ENCODE peak calls at places on chromosomes 12 and 14, in five cellular contexts. P is CD8-positive, alpha-beta memory T cell; B is LNCaP clone FGC; G is tibial artery; W is GM23248. J is an unnamed sample.

GRCh38 chr12:100868487-100868886 is 73.9 kb downstream of the ANO4 start:
- DNase-seq in P (no peak), B (no peak), G (no peak), W (peak; percentile 86), J (no peak)

GRCh38 chr12:65925626-65926025 is 101.3 kb downstream of the HMGA2 start:
- DNase-seq in P (no peak), B (no peak), G (no peak), W (no peak), J (no peak)

GRCh38 chr14:76324133-76324532 is 51.8 kb upstream of the ESRRB start:
- DNase-seq in P (no peak), B (no peak), G (no peak), W (no peak), J (no peak)

GRCh38 chr12:97167598-97167997 is 260.5 kb downstream of the NEDD1 start:
- DNase-seq in P (no peak), B (no peak), G (no peak), W (peak; percentile 13), J (no peak)

GRCh38 chr14:21072102-21072501 is 2.0 kb downstream of the ARHGEF40 start:
- DNase-seq in P (no peak), B (no peak), G (peak; percentile 64), W (peak; percentile 93), J (no peak)

GRCh38 chr12:46504494-46504893 is 131.9 kb upstream of the SLC38A2 start:
- DNase-seq in P (no peak), B (no peak), G (no peak), W (no peak), J (no peak)

GRCh38 chr12:2691340-2692111 is 103.2 kb upstream of the FKBP4 start:
- DNase-seq in P (peak; percentile 70), B (no peak), G (no peak), W (no peak), J (no peak)

GRCh38 chr12:15701721-15702156 is 87.4 kb downstream of the EPS8 start:
- DNase-seq in P (no peak), B (no peak), G (no peak), W (peak; percentile 80), J (no peak)

GRCh38 chr14:90058876-90059458 is 2.8 kb upstream of the KCNK13 start:
- DNase-seq in P (no peak), B (no peak), G (no peak), W (no peak), J (no peak)

GRCh38 chr14:100680439-100681051 is 46.1 kb upstream of the DLK1 start:
- DNase-seq in P (no peak), B (no peak), G (no peak), W (no peak), J (no peak)

GRCh38 chr12:50951112-50951511 is 1.2 kb upstream of the HIGD1C start:
- DNase-seq in P (no peak), B (no peak), G (no peak), W (no peak), J (no peak)

GRCh38 chr12:91889970-91890369 is 255.7 kb downstream of the BTG1 start:
- DNase-seq in P (no peak), B (no peak), G (no peak), W (no peak), J (no peak)

GRCh38 chr12:57896437-57897201 is 44.7 kb upstream of the ATP23 start:
- DNase-seq in P (no peak), B (no peak), G (peak; percentile 84), W (peak; percentile 77), J (no peak)

GRCh38 chr12:121451931-121452330 is 52.0 kb downstream of the RNF34 start:
- DNase-seq in P (no peak), B (no peak), G (no peak), W (peak; percentile 62), J (no peak)

GRCh38 chr12:109710747-109711595 is 2.7 kb upstream of the FAM222A start:
- DNase-seq in P (no peak), B (no peak), G (no peak), W (peak; percentile 49), J (peak; percentile 26)

GRCh38 chr12:12715459-12716150 is 1.6 kb upstream of the CDKN1B start:
- DNase-seq in P (peak; percentile 59), B (no peak), G (no peak), W (peak; percentile 28), J (no peak)

GRCh38 chr12:42364692-42365091 is 38.7 kb downstream of the PPHLN1 start:
- DNase-seq in P (no peak), B (no peak), G (no peak), W (no peak), J (no peak)

GRCh38 chr12:74741113-74741512 is 203.5 kb downstream of the ATXN7L3B start:
- DNase-seq in P (no peak), B (no peak), G (no peak), W (no peak), J (no peak)

GRCh38 chr12:81245918-81246611 is 168.2 kb downstream of the ACSS3 start:
- DNase-seq in P (no peak), B (peak; percentile 19), G (no peak), W (no peak), J (no peak)
- H3K4me3 ChIP-seq in P (no peak overlapping the region), B (no peak overlapping the region), G (no peak overlapping the region), W (no peak overlapping the region), J (no peak overlapping the region)

GRCh38 chr14:104134061-104134965 is 4.1 kb upstream of the KIF26A start:
- DNase-seq in P (peak; percentile 37), B (no peak), G (no peak), W (no peak), J (no peak)
- H3K4me3 ChIP-seq in P (no peak overlapping the region), B (no peak overlapping the region), G (no peak overlapping the region), W (no peak overlapping the region), J (no peak overlapping the region)

GRCh38 chr14:65045011-65045410 is 57.3 kb downstream of the MAX start:
- DNase-seq in P (no peak), B (no peak), G (no peak), W (no peak), J (no peak)
- H3K4me3 ChIP-seq in P (no peak overlapping the region), B (no peak overlapping the region), G (no peak overlapping the region), W (no peak overlapping the region), J (no peak overlapping the region)

GRCh38 chr12:93802698-93803097 is 125.5 kb downstream of the CRADD start:
- DNase-seq in P (no peak), B (no peak), G (no peak), W (peak; percentile 68), J (no peak)
- H3K4me3 ChIP-seq in P (no peak overlapping the region), B (no peak overlapping the region), G (no peak overlapping the region), W (no peak overlapping the region), J (no peak overlapping the region)

DNA sequence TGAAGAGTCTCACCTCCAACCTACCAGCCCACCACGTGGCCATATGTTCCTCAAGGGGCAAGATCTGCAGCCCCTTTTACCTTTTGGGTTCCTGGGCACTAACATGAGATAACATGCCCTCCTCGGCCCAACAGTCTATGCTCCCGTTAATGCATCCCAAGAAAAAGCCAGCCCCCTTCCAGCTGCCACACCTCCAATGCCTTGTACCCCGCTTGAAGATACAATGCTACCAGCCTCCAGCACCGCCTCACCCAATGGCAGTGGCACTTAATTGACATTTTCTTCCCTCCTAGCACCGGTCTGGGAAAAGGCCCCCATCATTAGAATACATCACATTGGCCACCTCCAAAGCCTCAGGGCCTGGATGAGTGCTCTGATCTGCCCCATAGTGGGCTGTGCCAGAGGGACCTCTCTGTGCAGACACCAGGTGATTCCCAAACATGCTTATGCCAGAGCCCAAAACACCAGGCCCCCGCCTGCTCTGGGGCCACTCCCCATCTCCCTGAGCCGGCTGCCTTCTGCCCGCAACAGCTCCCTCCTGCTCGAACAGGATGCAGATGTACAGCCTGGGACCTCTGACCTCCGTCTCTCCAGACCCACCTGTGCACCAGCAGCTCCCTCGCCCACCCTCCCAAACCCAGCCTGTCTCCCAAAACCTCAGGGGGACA is 118.3 kb downstream of the NCOR2 start:
- DNase-seq in P (no peak), B (no peak), G (no peak), W (no peak), J (no peak)
- H3K4me3 ChIP-seq in P (no peak overlapping the region), B (no peak overlapping the region), G (no peak overlapping the region), W (no peak overlapping the region), J (no peak overlapping the region)

GRCh38 chr14:55297611-55298323 is 26.5 kb downstream of the FBXO34 start:
- DNase-seq in P (no peak), B (peak; percentile 59), G (no peak), W (no peak), J (no peak)
- H3K4me3 ChIP-seq in P (no peak overlapping the region), B (peak overlapping the region; percentile 28), G (no peak overlapping the region), W (no peak overlapping the region), J (no peak overlapping the region)

DNA sequence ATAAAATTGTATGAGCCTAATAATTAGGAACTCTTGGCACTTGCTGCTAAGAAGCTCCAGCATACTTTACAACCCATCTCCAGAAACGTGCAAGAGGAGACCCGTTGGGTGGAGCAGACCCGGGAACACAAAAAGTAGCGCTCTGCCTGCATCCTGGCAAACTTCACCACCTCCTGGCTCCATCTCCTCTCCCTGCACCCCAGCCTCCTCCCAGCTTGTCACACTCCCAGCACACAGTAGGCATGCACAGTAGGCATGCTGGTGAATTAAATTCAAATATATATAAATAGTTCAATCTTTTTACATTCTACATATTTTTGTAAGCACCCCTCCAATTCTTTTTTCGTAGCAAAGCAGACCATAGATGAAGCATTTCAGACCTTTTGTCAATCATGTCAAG is 1.2 kb downstream of the VSIG10 start:
- DNase-seq in P (no peak), B (no peak), G (no peak), W (no peak), J (no peak)
- H3K4me3 ChIP-seq in P (no peak overlapping the region), B (peak overlapping the region; percentile 74), G (peak overlapping the region; percentile 85), W (peak overlapping the region; percentile 78), J (peak overlapping the region; percentile 88)

GRCh38 chr14:40393143-40393542 is 960.9 kb upstream of the FBXO33 start:
- DNase-seq in P (no peak), B (no peak), G (no peak), W (no peak), J (no peak)
- H3K4me3 ChIP-seq in P (no peak overlapping the region), B (no peak overlapping the region), G (no peak overlapping the region), W (no peak overlapping the region), J (no peak overlapping the region)

DNA sequence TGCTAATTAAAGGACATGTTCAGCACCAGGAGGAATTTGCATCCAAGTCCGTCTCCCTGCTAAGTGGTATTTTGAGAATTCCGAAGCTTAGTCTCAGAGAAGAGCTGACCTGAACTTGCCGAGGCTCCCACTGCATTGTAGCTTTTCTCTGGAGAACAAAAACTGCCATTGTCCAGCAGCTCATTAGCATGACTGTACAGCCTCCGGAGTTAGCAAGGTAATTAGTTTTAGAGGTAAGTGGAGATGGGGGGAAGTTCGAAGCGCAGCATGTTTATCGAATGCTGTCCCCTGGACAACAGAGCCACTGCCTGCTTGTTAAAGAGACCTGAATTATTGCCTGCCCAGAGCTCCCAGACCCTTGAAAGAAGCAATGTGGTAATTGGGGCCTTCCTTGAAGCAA is 160.3 kb upstream of the PELI2 start:
- DNase-seq in P (no peak), B (no peak), G (no peak), W (no peak), J (no peak)
- H3K4me3 ChIP-seq in P (no peak overlapping the region), B (no peak overlapping the region), G (no peak overlapping the region), W (no peak overlapping the region), J (no peak overlapping the region)